ENCODE peak calls at places on chromosomes 4 and X, in nine cellular contexts. F, W, U, S, E, N, V, B and T are unnamed samples.
A peak's percentile ranks its signal among the peaks of the same experiment; 100 is the strongest.

GRCh38 chrX:13287816-13288215 is 32.0 kb downstream of the ATXN3L start:
- DNase-seq in F (no peak), W (no peak), U (no peak), S (no peak), E (no peak), N (no peak), V (no peak), B (no peak), T (no peak)

GRCh38 chrX:40090050-40090804 is 7.5 kb downstream of the BCOR start:
- DNase-seq in F (no peak), W (no peak), U (no peak), S (peak; percentile 64), E (peak; percentile 54), N (no peak), V (no peak), B (peak; percentile 58), T (no peak)

GRCh38 chr4:138864961-138865720 is 150.4 kb upstream of the NOCT start:
- DNase-seq in F (no peak), W (no peak), U (no peak), S (no peak), E (no peak), N (no peak), V (no peak), B (no peak), T (no peak)

GRCh38 chr4:177033632-177034031 is 240.9 kb upstream of the VEGFC start:
- DNase-seq in F (no peak), W (no peak), U (no peak), S (no peak), E (no peak), N (no peak), V (no peak), B (no peak), T (no peak)

GRCh38 chr4:2062168-2062807 is 3.2 kb downstream of the NAT8L start:
- DNase-seq in F (no peak), W (no peak), U (no peak), S (peak; percentile 27), E (peak; percentile 27), N (no peak), V (no peak), B (no peak), T (peak; percentile 40)

GRCh38 chrX:18617351-18617750 is 54.6 kb downstream of the RS1 start:
- DNase-seq in F (no peak), W (peak; percentile 27), U (no peak), S (no peak), E (no peak), N (peak; percentile 82), V (no peak), B (no peak), T (no peak)

GRCh38 chr4:111984169-111984873 is 160.9 kb upstream of the FAM241A start:
- DNase-seq in F (no peak), W (no peak), U (peak; percentile 34), S (no peak), E (no peak), N (no peak), V (no peak), B (no peak), T (no peak)

GRCh38 chr4:168511780-168512467 is 15.1 kb downstream of the PALLD start:
- DNase-seq in F (no peak), W (no peak), U (peak; percentile 14), S (no peak), E (no peak), N (no peak), V (no peak), B (no peak), T (no peak)

GRCh38 chrX:120310861-120311631 is at the start of gene TMEM255A:
- DNase-seq in F (peak; percentile 34), W (no peak), U (peak; percentile 55), S (peak; percentile 48), E (peak; percentile 37), N (no peak), V (no peak), B (peak; percentile 28), T (no peak)

GRCh38 chr4:101355767-101356702 is 8.7 kb upstream of the PPP3CA start:
- DNase-seq in F (no peak), W (peak; percentile 77), U (no peak), S (no peak), E (no peak), N (peak; percentile 81), V (no peak), B (no peak), T (no peak)

GRCh38 chrX:18194688-18195087 is 26.0 kb downstream of the BEND2 start:
- DNase-seq in F (no peak), W (no peak), U (no peak), S (no peak), E (no peak), N (no peak), V (no peak), B (no peak), T (no peak)

GRCh38 chrX:19566359-19567141 is 51.2 kb upstream of the MAP3K15 start:
- DNase-seq in F (no peak), W (no peak), U (peak; percentile 22), S (no peak), E (no peak), N (peak; percentile 65), V (no peak), B (no peak), T (peak; percentile 46)

GRCh38 chr4:159010563-159011260 is 92.2 kb upstream of the RAPGEF2 start:
- DNase-seq in F (peak; percentile 65), W (peak; percentile 85), U (no peak), S (no peak), E (peak; percentile 70), N (peak; percentile 30), V (no peak), B (no peak), T (no peak)

GRCh38 chr4:39825741-39826231 is 127.8 kb downstream of the UBE2K start:
- DNase-seq in F (no peak), W (peak; percentile 33), U (no peak), S (no peak), E (no peak), N (no peak), V (no peak), B (no peak), T (no peak)

GRCh38 chr4:188976644-188977115 is 837.4 kb downstream of the TRIML1 start:
- DNase-seq in F (no peak), W (peak; percentile 57), U (peak; percentile 84), S (no peak), E (no peak), N (no peak), V (no peak), B (peak; percentile 10), T (no peak)

GRCh38 chr4:6035786-6036185 is 17.6 kb upstream of the C4orf50 start:
- DNase-seq in F (no peak), W (no peak), U (no peak), S (no peak), E (no peak), N (no peak), V (no peak), B (no peak), T (no peak)
- TF ChIP-seq CTCF in F (no peak), W (no peak), U (no peak), S (no peak), E (no peak), N (no peak), V (no peak), B (no peak), T (no peak)

GRCh38 chr4:128675083-128675482 is 134.4 kb upstream of the JADE1 start:
- DNase-seq in F (no peak), W (no peak), U (no peak), S (no peak), E (no peak), N (no peak), V (no peak), B (no peak), T (no peak)
- TF ChIP-seq CTCF in F (no peak), W (no peak), U (no peak), S (no peak), E (no peak), N (no peak), V (no peak), B (no peak), T (no peak)

DNA sequence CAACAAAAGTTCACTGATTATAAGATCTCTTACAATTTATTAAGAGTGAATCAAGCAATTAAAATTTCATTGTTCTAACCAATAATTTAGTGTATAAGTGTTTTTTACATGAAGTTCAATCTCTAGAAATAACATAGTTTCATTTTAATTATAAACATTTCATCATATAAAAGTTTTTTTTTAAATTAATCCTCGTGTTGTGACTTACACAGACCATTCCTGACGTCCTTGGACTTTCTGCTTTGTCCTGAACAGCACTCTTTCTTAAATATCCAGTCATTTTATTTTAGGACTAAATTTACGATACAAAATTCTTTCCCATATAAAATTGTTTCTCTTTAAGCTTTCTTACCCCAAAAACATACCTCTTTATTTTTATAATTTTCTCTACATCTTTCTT is 841.7 kb upstream of the POU3F4 start:
- DNase-seq in F (no peak), W (no peak), U (peak; percentile 26), S (no peak), E (no peak), N (no peak), V (no peak), B (no peak), T (no peak)
- TF ChIP-seq CTCF in F (no peak), W (no peak), U (no peak), S (no peak), E (no peak), N (no peak), V (no peak), B (no peak), T (no peak)

GRCh38 chr4:6360385-6360784 is 90.7 kb downstream of the WFS1 start:
- DNase-seq in F (peak; percentile 67), W (no peak), U (peak; percentile 81), S (peak; percentile 28), E (no peak), N (no peak), V (no peak), B (peak; percentile 30), T (no peak)

GRCh38 chr4:6361076-6361784 is 91.6 kb downstream of the WFS1 start:
- DNase-seq in F (no peak), W (no peak), U (no peak), S (peak; percentile 10), E (no peak), N (no peak), V (no peak), B (no peak), T (no peak)

GRCh38 chr4:6362896-6363295 is 93.2 kb downstream of the WFS1 start:
- DNase-seq in F (no peak), W (no peak), U (peak; percentile 78), S (peak; percentile 22), E (no peak), N (peak; percentile 31), V (no peak), B (peak; percentile 91), T (no peak)

GRCh38 chr4:6364146-6364545 is 94.5 kb downstream of the WFS1 start:
- DNase-seq in F (no peak), W (no peak), U (no peak), S (peak; percentile 22), E (no peak), N (no peak), V (no peak), B (no peak), T (no peak)

DNA sequence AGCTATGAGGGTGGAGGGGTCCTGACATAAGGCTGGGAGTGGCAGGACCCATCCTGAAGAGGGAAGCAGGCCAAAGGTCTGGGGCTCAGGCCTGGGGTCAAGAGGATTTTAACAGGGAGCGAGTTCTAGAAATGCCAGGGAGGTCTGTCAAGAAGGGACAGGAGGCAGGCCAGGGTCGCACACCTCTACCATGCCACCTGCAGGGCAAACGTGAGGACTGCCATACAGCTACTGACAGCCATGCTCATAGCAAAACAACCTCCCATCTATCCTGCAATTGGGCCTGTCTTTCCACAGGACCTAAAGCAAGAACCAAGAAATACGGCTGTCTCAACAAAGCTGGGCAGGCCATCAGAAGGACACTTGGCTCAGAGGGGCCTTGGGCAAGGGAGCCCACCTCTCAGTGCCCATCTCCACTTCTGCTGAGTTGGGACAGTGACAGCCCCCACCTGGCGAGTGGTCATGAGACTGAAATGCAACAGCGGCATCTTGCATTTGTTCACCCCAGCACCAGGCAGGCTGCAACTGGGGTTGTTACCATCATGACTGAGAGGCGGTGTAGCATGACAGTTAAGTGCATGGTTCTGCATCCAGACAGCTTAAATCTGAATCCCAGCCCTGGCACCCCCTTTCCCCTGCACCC is 92.7 kb downstream of the WFS1 start:
- DNase-seq in F (no peak), W (no peak), U (peak; percentile 48), S (peak; percentile 11), E (no peak), N (no peak), V (no peak), B (no peak), T (no peak)
- TF ChIP-seq CTCF in F (no peak), W (no peak), U (peak; percentile 53), S (no peak), E (no peak), N (no peak), V (no peak), B (no peak), T (no peak)